ENCODE peak calls at places on chromosomes 12 and 14, in six cellular contexts. I, N, J, V, S and W are unnamed samples.

GRCh38 chr12:9346866-9347327 is 138.7 kb upstream of the PZP start:
- DNase-seq in N (no peak), S (no peak), I (peak; percentile 36), J (no peak), V (no peak), W (no peak)

GRCh38 chr14:94689218-94689984 is 77.2 kb downstream of the SERPINA3 start:
- DNase-seq in V (no peak), I (peak; percentile 95), N (peak; percentile 58), S (no peak), J (peak; percentile 33), W (peak; percentile 71)

GRCh38 chr12:58176296-58176869 is 235.0 kb downstream of the ATP23 start:
- DNase-seq in J (peak; percentile 14), N (no peak), I (peak; percentile 93), V (no peak), S (no peak), W (no peak)

GRCh38 chr12:121893901-121894540 is 5.4 kb downstream of the PSMD9 start:
- DNase-seq in V (no peak), N (no peak), I (peak; percentile 87), S (no peak), J (peak; percentile 74), W (no peak)

GRCh38 chr14:89507521-89507920 is 90.5 kb upstream of the FOXN3 start:
- DNase-seq in V (no peak), I (no peak), N (no peak), J (peak; percentile 76), S (no peak), W (no peak)

GRCh38 chr12:122227341-122227740 is 1.5 kb upstream of the DIABLO start:
- DNase-seq in J (no peak), S (no peak), V (no peak), N (no peak), I (no peak), W (no peak)

GRCh38 chr12:84375472-84375871 is 537.1 kb downstream of the SLC6A15 start:
- DNase-seq in V (no peak), I (no peak), J (no peak), N (no peak), S (no peak), W (no peak)

GRCh38 chr12:127781336-127781735 is 485.6 kb upstream of the TMEM132C start:
- DNase-seq in N (no peak), V (no peak), I (no peak), S (no peak), J (no peak), W (no peak)

GRCh38 chr12:95796225-95796981 is 5.8 kb upstream of the NTN4 start:
- DNase-seq in V (no peak), I (no peak), S (no peak), N (no peak), J (no peak), W (no peak)

GRCh38 chr14:88614218-88614907 is 51.5 kb downstream of the ZC3H14 start:
- DNase-seq in J (peak; percentile 61), V (no peak), I (no peak), S (no peak), N (no peak), W (no peak)

GRCh38 chr12:39341179-39341578 is 101.7 kb downstream of the KIF21A start:
- DNase-seq in S (no peak), V (no peak), J (no peak), I (no peak), N (no peak), W (no peak)

GRCh38 chr14:56514663-56515371 is 64.8 kb upstream of the TMEM260 start:
- DNase-seq in V (no peak), S (no peak), I (peak; percentile 71), J (no peak), N (no peak), W (no peak)

GRCh38 chr14:99245541-99246511 is 26.2 kb downstream of the BCL11B start:
- DNase-seq in I (peak; percentile 94), J (no peak), V (no peak), S (no peak), N (no peak), W (no peak)

GRCh38 chr12:124232654-124232987 is 62.3 kb upstream of the RFLNA start:
- DNase-seq in S (no peak), I (no peak), V (no peak), J (no peak), N (no peak), W (no peak)

GRCh38 chr12:82688619-82689018 is 1.9 kb downstream of the TMTC2 start:
- DNase-seq in V (no peak), S (no peak), I (no peak), J (no peak), N (no peak), W (no peak)

GRCh38 chr12:1760566-1761382 is 59.6 kb upstream of the LRTM2 start:
- DNase-seq in J (peak; percentile 46), N (no peak), V (no peak), I (no peak), S (no peak), W (no peak)

GRCh38 chr12:69329669-69330428 is 18.3 kb upstream of the LYZ start:
- DNase-seq in N (no peak), V (no peak), J (no peak), I (no peak), S (no peak), W (no peak)

GRCh38 chr14:99883866-99884650 is 90.8 kb downstream of the EML1 start:
- DNase-seq in I (no peak), J (no peak), V (no peak), S (no peak), N (no peak), W (no peak)

GRCh38 chr12:4736048-4736447 is 15.8 kb downstream of the GALNT8 start:
- DNase-seq in N (no peak), S (no peak), I (no peak), V (no peak), J (no peak), W (no peak)

GRCh38 chr12:108638141-108638823 is 4.6 kb upstream of the SELPLG start:
- DNase-seq in I (peak; percentile 80), N (no peak), J (peak; percentile 30), V (peak; percentile 94), S (peak; percentile 76), W (peak; percentile 53)

GRCh38 chr14:92382677-92383076 is 59.7 kb downstream of the SLC24A4 start:
- DNase-seq in I (peak; percentile 67), J (no peak), N (no peak), V (no peak), S (no peak), W (no peak)

GRCh38 chr14:22296722-22297121 is 292.3 kb downstream of the DAD1 start:
- DNase-seq in J (no peak), N (no peak), V (no peak), S (no peak), I (no peak), W (no peak)

GRCh38 chr14:56207626-56208297 is 89.6 kb downstream of the PELI2 start:
- DNase-seq in J (no peak), I (no peak), V (no peak), N (no peak), S (no peak), W (no peak)

GRCh38 chr12:57766464-57767311 is at the start of gene CYP27B1:
- DNase-seq in J (no peak), I (peak; percentile 94), V (no peak), S (no peak), N (peak; percentile 30), W (no peak)

GRCh38 chr12:12723147-12723680 is 6.0 kb downstream of the CDKN1B start:
- DNase-seq in J (peak; percentile 48), V (no peak), N (no peak), S (no peak), I (no peak), W (no peak)

GRCh38 chr12:132881853-132882252 is 5.6 kb downstream of the CHFR start:
- DNase-seq in S (no peak), N (no peak), J (peak; percentile 28), V (no peak), I (no peak), W (no peak)

GRCh38 chr14:48035836-48036235 is 360.4 kb upstream of the MDGA2 start:
- DNase-seq in J (no peak), I (peak; percentile 88), S (no peak), N (no peak), V (no peak), W (no peak)

GRCh38 chr12:60279224-60279623 is 683.4 kb downstream of the SLC16A7 start:
- DNase-seq in N (no peak), I (no peak), J (peak; percentile 88), V (no peak), S (no peak), W (no peak)

GRCh38 chr12:80553316-80553715 is 109.3 kb downstream of the PTPRQ start:
- DNase-seq in I (no peak), S (no peak), V (no peak), J (peak; percentile 74), N (no peak), W (no peak)

GRCh38 chr12:29414368-29414767 is 33.4 kb upstream of the ERGIC2 start:
- DNase-seq in S (no peak), I (no peak), V (no peak), J (no peak), N (no peak), W (no peak)

GRCh38 chr14:54333511-54333910 is 63.3 kb upstream of the CDKN3 start:
- DNase-seq in V (no peak), S (no peak), I (no peak), J (no peak), N (no peak), W (no peak)

GRCh38 chr12:52903285-52903854 is 1.5 kb downstream of the KRT8 start:
- DNase-seq in S (peak; percentile 79), N (peak; percentile 76), V (no peak), I (peak; percentile 96), J (peak; percentile 75), W (peak; percentile 67)
- TF ChIP-seq CTCF in S (no peak), N (no peak), V (no peak), I (no peak), J (no peak), W (no peak)

GRCh38 chr14:80378084-80378483 is 166.8 kb upstream of the DIO2 start:
- DNase-seq in J (no peak), V (no peak), I (no peak), N (no peak), S (no peak), W (no peak)
- H3K4me1 ChIP-seq in J (no peaks in the 10 kb centered on the region), V (no peaks in the 10 kb centered on the region), I (no peaks in the 10 kb centered on the region), N (no peaks in the 10 kb centered on the region), S (no peaks in the 10 kb centered on the region), W (no peaks in the 10 kb centered on the region)

DNA sequence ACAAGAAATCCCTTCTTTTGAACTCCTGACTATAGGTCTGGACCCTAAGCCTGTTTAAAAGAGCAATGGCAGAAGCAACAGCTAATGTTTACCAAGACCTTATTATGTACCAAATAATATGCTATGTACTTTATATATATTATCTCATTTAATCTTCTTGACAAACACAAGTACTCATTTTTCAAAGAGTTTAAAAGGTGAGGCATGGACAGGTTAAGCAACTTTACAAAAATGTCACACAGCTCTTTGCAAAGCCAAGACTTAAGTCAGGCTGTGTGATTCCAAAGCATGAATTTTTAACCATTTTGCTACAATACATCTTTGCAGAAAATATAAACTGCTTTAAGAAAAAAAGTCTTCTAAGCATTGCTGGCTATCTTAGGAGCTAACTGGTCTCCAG is 22.2 kb downstream of the SYNJ2BP start:
- DNase-seq in J (no peak), S (no peak), N (no peak), I (no peak), V (no peak), W (no peak)
- TF ChIP-seq CTCF in J (no peak), S (no peak), N (no peak), I (no peak), V (no peak), W (no peak)

DNA sequence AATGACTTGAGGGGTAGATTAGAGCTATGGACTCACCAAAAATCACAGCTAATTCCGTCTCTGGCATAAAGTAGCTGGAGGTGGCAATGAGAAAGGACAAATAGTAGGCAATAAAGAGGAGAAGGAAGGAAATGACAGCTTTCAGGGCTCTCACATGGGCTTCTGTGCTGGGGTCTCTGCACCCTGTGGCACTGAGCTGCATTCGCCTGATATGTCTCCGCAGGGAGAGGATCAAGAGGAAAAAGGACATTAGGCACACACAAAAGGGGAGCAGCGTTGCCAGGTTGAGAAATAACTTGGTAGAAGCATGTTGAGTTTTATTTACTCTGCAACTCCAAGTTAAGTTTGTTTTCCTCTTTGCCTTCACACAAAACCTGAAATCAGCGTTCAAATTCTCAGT is 700 bp downstream of the TAS2R7 start:
- DNase-seq in I (peak; percentile 60), J (no peak), V (no peak), N (no peak), S (no peak), W (no peak)
- H3K4me1 ChIP-seq in I (peaks cover 2% of the 10 kb centered on the region), J (no peaks in the 10 kb centered on the region), V (no peaks in the 10 kb centered on the region), N (no peaks in the 10 kb centered on the region), S (no peaks in the 10 kb centered on the region), W (no peaks in the 10 kb centered on the region)